ENCODE peak calls at places on chromosome 10, in eight cellular contexts. D is H9; R is psoas muscle; H is CD8-positive, alpha-beta T cell; I is PC-3; U is CD8-positive, alpha-beta memory T cell; Q is naive thymus-derived CD4-positive, alpha-beta T cell; G is uterus. W is an unnamed sample. For H3K27me3 and H3K9me3, the result is how much of the 10 kb centered on the place peaks cover.

GRCh38 chr10:98425511-98426352 is 10.8 kb upstream of the PYROXD2 start:
- DNase-seq in D (peak), I (peak), Q (peak), H (peak), R (no peak), U (peak), G (no peak), W (peak)

GRCh38 chr10:60953420-60953819 is 9.4 kb upstream of the RHOBTB1 start:
- DNase-seq in U (no peak), I (no peak), G (no peak), D (no peak), Q (no peak), R (no peak), H (no peak), W (no peak)

GRCh38 chr10:116274141-116274861 is 1.3 kb upstream of the GFRA1 start:
- DNase-seq in U (no peak), D (peak), H (no peak), I (no peak), Q (no peak), R (no peak), G (peak), W (peak)

GRCh38 chr10:28984431-28984830 is 304.4 kb upstream of the LYZL1 start:
- DNase-seq in U (no peak), G (peak), Q (no peak), I (peak), R (peak), D (no peak), H (no peak), W (peak)

GRCh38 chr10:124072106-124072505 is 21.3 kb downstream of the CHST15 start:
- DNase-seq in G (no peak), Q (no peak), R (no peak), U (no peak), I (no peak), D (no peak), H (no peak), W (no peak)

GRCh38 chr10:45059632-45060031 is 58.9 kb downstream of the ZNF22 start:
- DNase-seq in H (no peak), R (no peak), D (no peak), G (no peak), Q (no peak), U (no peak), I (no peak), W (no peak)

GRCh38 chr10:96457341-96457740 is 56.4 kb downstream of the TLL2 start:
- DNase-seq in Q (no peak), R (no peak), G (no peak), I (no peak), D (no peak), H (no peak), U (no peak), W (no peak)

GRCh38 chr10:27644307-27644939 is 101.2 kb downstream of the MKX start:
- DNase-seq in G (no peak), Q (no peak), R (no peak), D (no peak), H (no peak), U (no peak), I (no peak), W (no peak)

GRCh38 chr10:29409241-29410051 is 120.6 kb downstream of the LYZL1 start:
- DNase-seq in D (no peak), G (peak), R (peak), Q (peak), H (peak), U (no peak), I (peak), W (peak)

GRCh38 chr10:125548356-125548755 is 134.6 kb downstream of the TEX36 start:
- DNase-seq in Q (no peak), G (no peak), H (no peak), D (no peak), U (no peak), I (no peak), R (no peak), W (no peak)

GRCh38 chr10:23694921-23695824 is 256.3 kb downstream of the OTUD1 start:
- DNase-seq in H (no peak), I (no peak), U (no peak), R (no peak), Q (no peak), G (no peak), D (peak), W (peak)

GRCh38 chr10:69861251-69862240 is 59.8 kb downstream of the COL13A1 start:
- DNase-seq in U (no peak), Q (no peak), R (no peak), H (no peak), D (no peak), G (no peak), I (peak), W (no peak)

GRCh38 chr10:114616516-114616915 is 41.6 kb downstream of the ABLIM1 start:
- DNase-seq in R (no peak), H (no peak), Q (no peak), U (no peak), D (no peak), I (no peak), G (no peak), W (no peak)
- H3K27ac ChIP-seq in R (no peak), H (no peak), Q (no peak), U (no peak), D (no peak), I (no peak), G (no peak), W (no peak)

GRCh38 chr10:1477578-1477977 is 259.7 kb downstream of the ADARB2 start:
- DNase-seq in R (no peak), D (no peak), Q (no peak), H (no peak), G (no peak), I (no peak), U (no peak), W (no peak)
- H3K27me3 ChIP-seq in R (under half), D (under half), Q (under half), H (under half), G (under half), I (under half), U (under half), W (under half)

GRCh38 chr10:130283234-130283574 is 147.0 kb downstream of the GLRX3 start:
- DNase-seq in Q (no peak), U (no peak), R (no peak), D (no peak), G (no peak), I (no peak), H (no peak), W (no peak)
- H3K9me3 ChIP-seq in Q (under half), U (under half), R (half or more), D (half or more), G (under half), I (under half), H (under half), W (under half)

GRCh38 chr10:94043431-94043990 is 49.8 kb downstream of the PLCE1 start:
- DNase-seq in R (no peak), D (no peak), Q (no peak), G (no peak), I (peak), H (no peak), U (no peak), W (no peak)
- H3K27ac ChIP-seq in R (no peak), D (no peak), Q (no peak), G (peak), I (peak), H (no peak), U (no peak), W (peak)

GRCh38 chr10:100705139-100705538 is 40.2 kb upstream of the PAX2 start:
- DNase-seq in U (no peak), G (no peak), Q (no peak), D (no peak), R (no peak), I (no peak), H (no peak), W (no peak)

GRCh38 chr10:100710151-100710871 is 35.1 kb upstream of the PAX2 start:
- DNase-seq in H (no peak), D (no peak), R (no peak), I (no peak), U (no peak), Q (no peak), G (no peak), W (peak)

GRCh38 chr10:100707261-100707848 is 38.0 kb upstream of the PAX2 start:
- DNase-seq in G (no peak), U (no peak), D (no peak), R (no peak), I (no peak), H (no peak), Q (no peak), W (peak)

GRCh38 chr10:100709655-100710054 is 35.7 kb upstream of the PAX2 start:
- DNase-seq in D (no peak), I (no peak), H (no peak), U (no peak), R (no peak), G (no peak), Q (no peak), W (peak)

GRCh38 chr10:100709146-100709545 is 36.2 kb upstream of the PAX2 start:
- DNase-seq in H (no peak), R (no peak), Q (no peak), I (no peak), G (no peak), D (no peak), U (no peak), W (no peak)
- H3K27me3 ChIP-seq in H (under half), R (under half), Q (under half), I (under half), G (under half), D (half or more), U (under half), W (half or more)

DNA sequence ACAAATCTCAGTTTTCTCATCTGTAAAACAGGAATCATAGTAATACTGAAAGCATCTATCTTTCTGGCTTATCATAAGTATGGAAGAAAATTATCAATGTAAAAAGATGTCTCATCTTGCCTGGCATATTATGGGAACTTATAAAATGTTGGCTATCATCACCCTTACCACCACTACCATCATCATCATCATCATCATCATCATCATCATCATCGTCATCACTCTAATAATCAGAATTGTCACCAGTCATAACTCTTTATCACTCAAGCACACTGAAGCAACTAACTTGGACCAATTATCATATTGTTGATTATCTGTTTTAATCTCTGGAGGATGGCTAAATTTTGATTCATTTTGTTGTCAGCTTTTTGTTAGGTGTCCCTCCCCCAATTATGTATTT is 825.4 kb downstream of the SORCS3 start:
- DNase-seq in R (no peak), U (no peak), G (no peak), D (no peak), I (no peak), Q (no peak), H (no peak), W (no peak)
- H3K9me3 ChIP-seq in R (under half), U (under half), G (under half), D (under half), I (under half), Q (under half), H (under half), W (under half)

GRCh38 chr10:3426190-3426845 is 253.7 kb upstream of the PITRM1 start:
- DNase-seq in D (no peak), R (no peak), I (peak), H (no peak), U (no peak), G (no peak), Q (no peak), W (peak)
- H3K27ac ChIP-seq in D (no peak), R (no peak), I (peak), H (no peak), U (no peak), G (no peak), Q (no peak), W (peak)

GRCh38 chr10:59499460-59499859 is 137.1 kb upstream of the FAM13C start:
- DNase-seq in G (no peak), Q (no peak), H (no peak), D (peak), I (no peak), R (no peak), U (no peak), W (no peak)
- H3K27me3 ChIP-seq in G (under half), Q (under half), H (under half), D (under half), I (under half), R (under half), U (under half), W (under half)

GRCh38 chr10:129918836-129919235 is 45.2 kb downstream of the EBF3 start:
- DNase-seq in Q (no peak), D (no peak), G (no peak), R (no peak), U (no peak), H (no peak), I (no peak), W (no peak)
- H3K9me3 ChIP-seq in Q (under half), D (under half), G (under half), R (under half), U (under half), H (under half), I (under half), W (under half)

W was measured in osteoblast.